ENCODE peak calls at places on chromosome 7, in ten cellular contexts. Z is adrenal gland, V is right lobe of liver, L is left ventricle myocardium inferior, K is fibroblast of lung, X is ovary, R is transverse colon, B is AG04450, G is dorsolateral prefrontal cortex, J is OCI-LY7. I is an unnamed sample.

GRCh38 chr7:134031835-134032617 is 95.1 kb upstream of the LRGUK start:
- DNase-seq in Z (no peak), V (no peak), L (peak), K (no peak), X (no peak), R (no peak), B (no peak), G (no peak), J (no peak), I (no peak)

GRCh38 chr7:50914460-50914859 is 131.8 kb upstream of the GRB10 start:
- DNase-seq in Z (no peak), V (no peak), L (no peak), K (no peak), X (no peak), R (no peak), B (no peak), G (no peak), J (no peak), I (no peak)

GRCh38 chr7:38682602-38683001 is 51.4 kb upstream of the AMPH start:
- DNase-seq in Z (no peak), V (no peak), L (no peak), K (no peak), X (no peak), R (no peak), B (no peak), G (no peak), J (no peak), I (no peak)

GRCh38 chr7:13904689-13905088 is 84.8 kb downstream of the ETV1 start:
- DNase-seq in Z (no peak), V (no peak), L (no peak), K (peak), X (no peak), R (no peak), B (no peak), G (no peak), J (no peak), I (no peak)

GRCh38 chr7:77391230-77391629 is 24.9 kb downstream of the GSAP start:
- DNase-seq in Z (no peak), V (no peak), L (no peak), K (no peak), X (no peak), R (no peak), B (no peak), G (no peak), J (no peak), I (no peak)

GRCh38 chr7:133703547-133703946 is 423.6 kb upstream of the LRGUK start:
- DNase-seq in Z (no peak), V (no peak), L (no peak), K (peak), X (no peak), R (no peak), B (peak), G (no peak), J (no peak), I (no peak)

GRCh38 chr7:74654811-74655210 is 2.7 kb upstream of the GTF2I start:
- DNase-seq in Z (no peak), V (no peak), L (no peak), K (no peak), X (no peak), R (no peak), B (no peak), G (no peak), J (no peak), I (peak)

GRCh38 chr7:100896743-100897051 is 1.0 kb upstream of the ACHE start:
- DNase-seq in Z (no peak), V (no peak), L (no peak), K (no peak), X (no peak), R (no peak), B (no peak), G (no peak), J (no peak), I (peak)

GRCh38 chr7:67346876-67347275 is 350.2 kb downstream of the TYW1 start:
- DNase-seq in Z (no peak), V (no peak), L (no peak), K (no peak), X (no peak), R (no peak), B (no peak), G (no peak), J (no peak), I (no peak)

GRCh38 chr7:151008511-151009323 is 15.6 kb downstream of the ATG9B start:
- DNase-seq in Z (peak), V (no peak), L (peak), K (peak), X (peak), R (peak), B (no peak), G (no peak), J (peak), I (peak)

GRCh38 chr7:105137898-105138297 is 123.9 kb downstream of the KMT2E start:
- DNase-seq in Z (no peak), V (no peak), L (no peak), K (no peak), X (no peak), R (no peak), B (no peak), G (no peak), J (no peak), I (no peak)

GRCh38 chr7:69640925-69641594 is 42.8 kb downstream of the AUTS2 start:
- DNase-seq in Z (no peak), V (no peak), L (no peak), K (no peak), X (no peak), R (no peak), B (no peak), G (no peak), J (no peak), I (no peak)

GRCh38 chr7:30755384-30756154 is 3.6 kb downstream of the INMT start:
- DNase-seq in Z (peak), V (no peak), L (peak), K (peak), X (no peak), R (no peak), B (no peak), G (peak), J (no peak), I (peak)

GRCh38 chr7:137816696-137817320 is 30.0 kb downstream of the DGKI start:
- DNase-seq in Z (no peak), V (no peak), L (no peak), K (no peak), X (no peak), R (no peak), B (no peak), G (no peak), J (no peak), I (no peak)

GRCh38 chr7:134593530-134594392 is 44.9 kb downstream of the AKR1B15 start:
- DNase-seq in Z (peak), V (peak), L (peak), K (peak), X (peak), R (peak), B (peak), G (peak), J (no peak), I (peak)

GRCh38 chr7:139886206-139886605 is 57.1 kb downstream of the TBXAS1 start:
- DNase-seq in Z (no peak), V (no peak), L (no peak), K (peak), X (no peak), R (no peak), B (no peak), G (no peak), J (no peak), I (no peak)

GRCh38 chr7:137694405-137694804 is 152.4 kb downstream of the DGKI start:
- DNase-seq in Z (no peak), V (no peak), L (no peak), K (no peak), X (no peak), R (no peak), B (no peak), G (no peak), J (no peak), I (no peak)

DNA sequence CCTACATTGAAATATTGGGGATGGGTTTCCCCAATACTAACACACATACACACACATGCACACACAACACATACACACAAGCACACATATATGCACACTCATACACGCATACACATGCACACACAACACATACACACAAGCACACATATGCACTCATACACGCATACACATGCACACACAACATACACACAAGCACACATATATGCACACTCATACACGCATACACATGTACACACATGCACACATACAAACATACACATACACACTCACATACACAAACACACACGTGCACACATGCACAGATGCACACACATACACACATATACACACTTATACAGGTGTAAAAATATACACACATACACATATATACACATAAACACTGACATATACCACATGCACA is 127.4 kb upstream of the C7orf33 start:
- DNase-seq in Z (no peak), V (no peak), L (no peak), K (no peak), X (no peak), R (no peak), B (no peak), G (no peak), J (no peak), I (no peak)
- H3K27ac ChIP-seq in Z (no peak), V (no peak), L (no peak), K (no peak), X (no peak), R (no peak), B (no peak), G (no peak), J (no peak), I (no peak)

GRCh38 chr7:28410628-28411578 is 1.4 kb upstream of the CREB5 start:
- DNase-seq in Z (no peak), V (no peak), L (peak), K (peak), X (peak), R (peak), B (no peak), G (no peak), J (no peak), I (peak)
- H3K4me3 ChIP-seq in Z (no peak), V (peak), L (peak), K (peak), X (peak), R (no peak), B (peak), G (peak), J (no peak), I (peak)

GRCh38 chr7:146176790-146177189 is 60.2 kb downstream of the CNTNAP2 start:
- DNase-seq in Z (no peak), V (no peak), L (no peak), K (no peak), X (no peak), R (no peak), B (no peak), G (no peak), J (no peak), I (no peak)

GRCh38 chr7:146172112-146172511 is 55.5 kb downstream of the CNTNAP2 start:
- DNase-seq in Z (no peak), V (no peak), L (no peak), K (no peak), X (no peak), R (no peak), B (no peak), G (no peak), J (peak), I (no peak)

DNA sequence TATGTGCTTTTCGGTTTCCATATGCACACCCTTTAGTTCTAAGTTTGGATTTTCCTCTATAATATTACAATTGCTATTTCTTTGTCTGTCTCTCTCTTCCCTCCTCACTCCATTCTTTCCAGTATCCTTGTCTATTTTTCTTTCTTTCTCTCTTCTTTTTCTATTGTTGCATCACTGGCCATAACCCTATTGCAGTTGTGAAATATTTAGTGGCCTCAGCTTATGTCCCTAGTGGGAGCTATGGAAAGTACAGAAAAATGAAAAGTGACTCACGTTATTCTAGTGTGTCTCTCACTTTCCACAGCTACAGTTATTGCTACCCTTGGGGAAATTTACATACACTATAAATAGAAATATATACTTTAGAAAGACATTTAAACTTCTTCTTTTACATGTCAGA is 59.1 kb downstream of the CNTNAP2 start:
- DNase-seq in Z (no peak), V (no peak), L (no peak), K (no peak), X (no peak), R (no peak), B (no peak), G (no peak), J (no peak), I (no peak)
- TF ChIP-seq CTCF in Z (no peak), V (no peak), L (no peak), K (no peak), X (no peak), R (no peak), B (no peak), G (no peak), J (peak), I (no peak)

DNA sequence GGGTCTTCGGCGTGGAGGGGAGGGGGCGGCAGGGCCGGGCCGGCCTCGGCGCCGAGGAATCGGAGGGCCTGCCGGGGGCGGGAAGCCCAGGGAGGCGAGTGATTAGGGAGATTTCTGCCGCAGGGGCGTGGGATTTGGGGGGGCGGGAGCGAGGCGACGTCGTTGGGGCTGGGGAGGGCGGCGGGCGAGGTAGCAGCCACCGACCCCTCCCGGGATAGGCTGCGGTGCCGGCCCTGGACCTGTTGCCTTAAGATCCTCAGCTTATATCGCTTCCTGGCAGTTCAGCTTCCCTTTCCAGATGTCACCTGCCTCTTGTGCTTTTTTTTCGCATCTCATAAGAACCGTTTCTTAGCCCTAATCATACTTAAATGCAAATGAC is 640 bp downstream of the LMTK2 start:
- DNase-seq in Z (peak), V (no peak), L (no peak), K (no peak), X (no peak), R (peak), B (no peak), G (no peak), J (peak), I (no peak)
- H3K27ac ChIP-seq in Z (peak), V (peak), L (peak), K (peak), X (peak), R (peak), B (no peak), G (peak), J (peak), I (peak)

GRCh38 chr7:11330717-11331116 is 357.0 kb downstream of the PHF14 start:
- DNase-seq in Z (no peak), V (no peak), L (no peak), K (no peak), X (no peak), R (no peak), B (no peak), G (no peak), J (no peak), I (no peak)
- H3K4me3 ChIP-seq in Z (no peak), V (no peak), L (no peak), K (no peak), X (no peak), R (no peak), B (no peak), G (no peak), J (no peak), I (no peak)

GRCh38 chr7:114953724-114954123 is 31.8 kb downstream of the MDFIC start:
- DNase-seq in Z (no peak), V (no peak), L (no peak), K (no peak), X (no peak), R (no peak), B (no peak), G (no peak), J (no peak), I (no peak)
- TF ChIP-seq CTCF in Z (no peak), V (no peak), L (no peak), K (no peak), X (no peak), R (no peak), B (peak), G (no peak), J (no peak), I (no peak)

GRCh38 chr7:4879401-4880081 is 4.0 kb downstream of the RADIL start:
- DNase-seq in Z (no peak), V (no peak), L (no peak), K (no peak), X (no peak), R (no peak), B (no peak), G (no peak), J (no peak), I (no peak)

GRCh38 chr7:4882742-4883351 is 669 bp downstream of the RADIL start:
- DNase-seq in Z (no peak), V (no peak), L (no peak), K (no peak), X (no peak), R (no peak), B (no peak), G (no peak), J (no peak), I (no peak)

GRCh38 chr7:4883352-4884144 is at the start of gene RADIL:
- DNase-seq in Z (peak), V (peak), L (peak), K (peak), X (peak), R (peak), B (no peak), G (peak), J (peak), I (peak)

GRCh38 chr7:4880218-4880617 is 3.3 kb downstream of the RADIL start:
- DNase-seq in Z (no peak), V (no peak), L (no peak), K (peak), X (no peak), R (no peak), B (no peak), G (no peak), J (no peak), I (no peak)

GRCh38 chr7:4882169-4882741 is 1.3 kb downstream of the RADIL start:
- DNase-seq in Z (peak), V (no peak), L (peak), K (peak), X (peak), R (peak), B (no peak), G (no peak), J (no peak), I (peak)
- H3K27ac ChIP-seq in Z (peak), V (no peak), L (peak), K (peak), X (peak), R (peak), B (peak), G (peak), J (no peak), I (peak)